ENCODE peak calls at places on chromosomes 11 and 22, in ten cellular contexts. One of them, this sample, is unnamed.

GRCh38 chr11:19756675-19757475 is 44.2 kb downstream of the NAV2 start:
- DNase-seq in left lung: no peak
- DNase-seq in neuronal stem cell: no peak
- DNase-seq in fibroblast of lung: peak; percentile 68
- DNase-seq in neural progenitor cell: peak; percentile 51
- DNase-seq in adrenal gland: no peak
- DNase-seq in Panc1: no peak
- DNase-seq in gastrocnemius medialis: no peak
- DNase-seq in hepatocyte: no peak
- DNase-seq in thoracic aorta: peak; percentile 55
- DNase-seq in this sample: peak; percentile 14

GRCh38 chr11:95585752-95586077 is 203.9 kb downstream of the FAM76B start:
- DNase-seq in hepatocyte: no peak
- DNase-seq in fibroblast of lung: no peak
- DNase-seq in Panc1: no peak
- DNase-seq in left lung: no peak
- DNase-seq in adrenal gland: no peak
- DNase-seq in neuronal stem cell: no peak
- DNase-seq in neural progenitor cell: no peak
- DNase-seq in thoracic aorta: no peak
- DNase-seq in gastrocnemius medialis: no peak
- DNase-seq in this sample: no peak

GRCh38 chr11:19595840-19596751 is 116.5 kb upstream of the NAV2 start:
- DNase-seq in thoracic aorta: peak; percentile 61
- DNase-seq in fibroblast of lung: peak; percentile 85
- DNase-seq in gastrocnemius medialis: no peak
- DNase-seq in Panc1: peak; percentile 10
- DNase-seq in left lung: no peak
- DNase-seq in hepatocyte: no peak
- DNase-seq in adrenal gland: peak; percentile 80
- DNase-seq in neuronal stem cell: no peak
- DNase-seq in neural progenitor cell: no peak
- DNase-seq in this sample: peak; percentile 92

GRCh38 chr11:34830648-34831047 is 85.5 kb downstream of the APIP start:
- DNase-seq in left lung: no peak
- DNase-seq in neural progenitor cell: no peak
- DNase-seq in fibroblast of lung: peak; percentile 21
- DNase-seq in thoracic aorta: no peak
- DNase-seq in adrenal gland: peak; percentile 69
- DNase-seq in gastrocnemius medialis: no peak
- DNase-seq in Panc1: no peak
- DNase-seq in neuronal stem cell: no peak
- DNase-seq in hepatocyte: no peak
- DNase-seq in this sample: no peak

GRCh38 chr11:133900176-133901105 is 55.1 kb upstream of the SPATA19 start:
- DNase-seq in hepatocyte: no peak
- DNase-seq in adrenal gland: peak; percentile 29
- DNase-seq in neural progenitor cell: no peak
- DNase-seq in left lung: peak; percentile 11
- DNase-seq in Panc1: no peak
- DNase-seq in thoracic aorta: no peak
- DNase-seq in fibroblast of lung: no peak
- DNase-seq in neuronal stem cell: no peak
- DNase-seq in gastrocnemius medialis: no peak
- DNase-seq in this sample: no peak

GRCh38 chr11:57842873-57843272 is 81.3 kb downstream of the CTNND1 start:
- DNase-seq in left lung: no peak
- DNase-seq in neural progenitor cell: no peak
- DNase-seq in fibroblast of lung: no peak
- DNase-seq in hepatocyte: no peak
- DNase-seq in Panc1: no peak
- DNase-seq in adrenal gland: no peak
- DNase-seq in thoracic aorta: no peak
- DNase-seq in gastrocnemius medialis: no peak
- DNase-seq in neuronal stem cell: no peak
- DNase-seq in this sample: no peak

GRCh38 chr22:49997221-49997599 is 15.4 kb downstream of the IL17REL start:
- DNase-seq in thoracic aorta: no peak
- DNase-seq in neuronal stem cell: no peak
- DNase-seq in adrenal gland: no peak
- DNase-seq in neural progenitor cell: no peak
- DNase-seq in gastrocnemius medialis: no peak
- DNase-seq in fibroblast of lung: no peak
- DNase-seq in Panc1: no peak
- DNase-seq in hepatocyte: peak; percentile 48
- DNase-seq in left lung: peak; percentile 43
- DNase-seq in this sample: no peak

GRCh38 chr11:76788661-76789442 is 5.7 kb downstream of the TSKU start:
- DNase-seq in neuronal stem cell: no peak
- DNase-seq in hepatocyte: peak; percentile 61
- DNase-seq in fibroblast of lung: no peak
- DNase-seq in Panc1: no peak
- DNase-seq in left lung: peak; percentile 47
- DNase-seq in neural progenitor cell: no peak
- DNase-seq in adrenal gland: no peak
- DNase-seq in thoracic aorta: no peak
- DNase-seq in gastrocnemius medialis: peak; percentile 1
- DNase-seq in this sample: no peak

GRCh38 chr22:38652858-38653257 is 3.3 kb downstream of the FAM227A start:
- DNase-seq in gastrocnemius medialis: no peak
- DNase-seq in Panc1: no peak
- DNase-seq in adrenal gland: no peak
- DNase-seq in fibroblast of lung: no peak
- DNase-seq in hepatocyte: peak; percentile 58
- DNase-seq in thoracic aorta: no peak
- DNase-seq in neural progenitor cell: no peak
- DNase-seq in neuronal stem cell: no peak
- DNase-seq in left lung: no peak
- DNase-seq in this sample: no peak

GRCh38 chr11:69664103-69664775 is 10.9 kb downstream of the LTO1 start:
- DNase-seq in thoracic aorta: no peak
- DNase-seq in hepatocyte: no peak
- DNase-seq in neuronal stem cell: no peak
- DNase-seq in Panc1: no peak
- DNase-seq in gastrocnemius medialis: no peak
- DNase-seq in adrenal gland: no peak
- DNase-seq in fibroblast of lung: no peak
- DNase-seq in left lung: no peak
- DNase-seq in neural progenitor cell: no peak
- DNase-seq in this sample: no peak

GRCh38 chr11:121473064-121473777 is 20.5 kb upstream of the SORL1-AS1 start:
- DNase-seq in neural progenitor cell: no peak
- DNase-seq in thoracic aorta: no peak
- DNase-seq in neuronal stem cell: no peak
- DNase-seq in fibroblast of lung: peak; percentile 88
- DNase-seq in left lung: no peak
- DNase-seq in gastrocnemius medialis: no peak
- DNase-seq in hepatocyte: no peak
- DNase-seq in adrenal gland: no peak
- DNase-seq in Panc1: no peak
- DNase-seq in this sample: no peak

GRCh38 chr11:98728421-98728820 is 292.3 kb upstream of the CNTN5 start:
- DNase-seq in hepatocyte: no peak
- DNase-seq in Panc1: no peak
- DNase-seq in fibroblast of lung: no peak
- DNase-seq in neural progenitor cell: no peak
- DNase-seq in gastrocnemius medialis: no peak
- DNase-seq in left lung: no peak
- DNase-seq in adrenal gland: no peak
- DNase-seq in neuronal stem cell: no peak
- DNase-seq in thoracic aorta: no peak
- DNase-seq in this sample: no peak

GRCh38 chr11:121237686-121238658 is 54.6 kb upstream of the SC5D start:
- DNase-seq in thoracic aorta: no peak
- DNase-seq in neural progenitor cell: no peak
- DNase-seq in adrenal gland: no peak
- DNase-seq in Panc1: no peak
- DNase-seq in left lung: no peak
- DNase-seq in hepatocyte: no peak
- DNase-seq in fibroblast of lung: peak; percentile 97
- DNase-seq in neuronal stem cell: no peak
- DNase-seq in gastrocnemius medialis: no peak
- DNase-seq in this sample: peak; percentile 20

GRCh38 chr11:64233913-64234839 is at the start of gene VEGFB:
- DNase-seq in Panc1: no peak
- DNase-seq in neuronal stem cell: no peak
- DNase-seq in thoracic aorta: no peak
- DNase-seq in fibroblast of lung: peak; percentile 55
- DNase-seq in adrenal gland: no peak
- DNase-seq in hepatocyte: peak; percentile 86
- DNase-seq in left lung: peak; percentile 84
- DNase-seq in gastrocnemius medialis: peak; percentile 54
- DNase-seq in neural progenitor cell: peak; percentile 74
- DNase-seq in this sample: no peak
- H3K27ac ChIP-seq in Panc1: peak within 1 kb of the TSS; percentile 70
- H3K27ac ChIP-seq in neuronal stem cell: no peak within 1 kb of the TSS
- H3K27ac ChIP-seq in thoracic aorta: peak within 1 kb of the TSS; percentile 91
- H3K27ac ChIP-seq in fibroblast of lung: peak within 1 kb of the TSS; percentile 32
- H3K27ac ChIP-seq in adrenal gland: peak within 1 kb of the TSS; percentile 57
- H3K27ac ChIP-seq in hepatocyte: peak within 1 kb of the TSS; percentile 76
- H3K27ac ChIP-seq in left lung: peak within 1 kb of the TSS; percentile 65
- H3K27ac ChIP-seq in gastrocnemius medialis: peak within 1 kb of the TSS; percentile 89
- H3K27ac ChIP-seq in neural progenitor cell: no peak within 1 kb of the TSS
- H3K27ac ChIP-seq in this sample: no peak within 1 kb of the TSS

GRCh38 chr22:45817705-45818104 is 146.1 kb downstream of the ATXN10 start:
- DNase-seq in adrenal gland: no peak
- DNase-seq in neuronal stem cell: no peak
- DNase-seq in hepatocyte: no peak
- DNase-seq in gastrocnemius medialis: no peak
- DNase-seq in fibroblast of lung: no peak
- DNase-seq in left lung: no peak
- DNase-seq in Panc1: no peak
- DNase-seq in neural progenitor cell: no peak
- DNase-seq in thoracic aorta: no peak
- DNase-seq in this sample: no peak
- H3K27ac ChIP-seq in adrenal gland: no peak overlapping the region
- H3K27ac ChIP-seq in neuronal stem cell: no peak overlapping the region
- H3K27ac ChIP-seq in hepatocyte: no peak overlapping the region
- H3K27ac ChIP-seq in gastrocnemius medialis: peak overlapping the region; percentile 18
- H3K27ac ChIP-seq in fibroblast of lung: no peak overlapping the region
- H3K27ac ChIP-seq in left lung: no peak overlapping the region
- H3K27ac ChIP-seq in Panc1: no peak overlapping the region
- H3K27ac ChIP-seq in neural progenitor cell: no peak overlapping the region
- H3K27ac ChIP-seq in thoracic aorta: no peak overlapping the region
- H3K27ac ChIP-seq in this sample: no peak overlapping the region

DNA sequence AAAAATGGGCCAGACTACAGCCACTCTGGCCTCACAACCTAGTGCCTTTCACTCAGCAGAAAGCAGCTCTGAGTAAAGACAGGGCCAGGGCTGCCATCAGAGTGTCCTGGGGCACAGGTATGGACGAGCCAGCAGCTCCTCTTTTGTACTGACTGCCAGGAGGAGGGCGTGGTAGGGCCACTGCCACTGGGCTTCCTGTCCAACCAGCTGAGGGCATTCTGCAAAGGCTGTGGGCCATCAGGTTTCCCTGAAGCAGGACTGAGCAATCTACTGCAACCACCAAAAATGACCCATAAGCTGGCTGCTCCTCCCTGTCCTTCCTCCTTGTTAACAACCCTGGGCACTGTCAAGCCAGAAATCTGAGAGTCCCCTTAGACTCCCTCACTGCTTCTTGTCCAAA is 33.1 kb downstream of the ASCC2 start:
- DNase-seq in thoracic aorta: no peak
- DNase-seq in neuronal stem cell: no peak
- DNase-seq in Panc1: no peak
- DNase-seq in adrenal gland: no peak
- DNase-seq in fibroblast of lung: no peak
- DNase-seq in neural progenitor cell: no peak
- DNase-seq in gastrocnemius medialis: no peak
- DNase-seq in hepatocyte: no peak
- DNase-seq in left lung: no peak
- DNase-seq in this sample: no peak
- H3K27ac ChIP-seq in thoracic aorta: no peak overlapping the region
- H3K27ac ChIP-seq in neuronal stem cell: no peak overlapping the region
- H3K27ac ChIP-seq in Panc1: no peak overlapping the region
- H3K27ac ChIP-seq in adrenal gland: no peak overlapping the region
- H3K27ac ChIP-seq in fibroblast of lung: no peak overlapping the region
- H3K27ac ChIP-seq in neural progenitor cell: no peak overlapping the region
- H3K27ac ChIP-seq in gastrocnemius medialis: peak overlapping the region; percentile 44
- H3K27ac ChIP-seq in hepatocyte: no peak overlapping the region
- H3K27ac ChIP-seq in left lung: no peak overlapping the region
- H3K27ac ChIP-seq in this sample: no peak overlapping the region

DNA sequence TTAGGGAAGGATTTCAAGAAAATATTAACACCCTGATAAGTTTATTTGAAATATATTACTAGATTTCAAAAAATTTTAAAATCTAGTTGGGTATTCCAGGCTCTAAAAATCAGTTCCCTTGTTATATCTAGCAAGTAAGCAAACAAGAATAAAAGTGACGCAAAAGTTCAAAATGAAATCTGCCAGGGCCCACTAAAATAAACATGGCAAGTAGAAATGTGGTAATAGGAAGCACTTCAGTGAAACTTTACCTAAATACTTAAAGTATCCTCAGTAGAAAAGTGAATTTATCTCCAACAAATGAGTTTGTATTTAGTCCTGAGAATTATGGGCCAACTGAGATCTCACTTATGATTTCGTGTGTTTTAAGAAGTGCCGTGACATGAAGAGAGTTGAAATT is 23.6 kb downstream of the POLD3 start:
- DNase-seq in fibroblast of lung: no peak
- DNase-seq in neural progenitor cell: no peak
- DNase-seq in left lung: no peak
- DNase-seq in adrenal gland: no peak
- DNase-seq in thoracic aorta: no peak
- DNase-seq in hepatocyte: no peak
- DNase-seq in Panc1: no peak
- DNase-seq in neuronal stem cell: no peak
- DNase-seq in gastrocnemius medialis: no peak
- DNase-seq in this sample: no peak
- H3K27ac ChIP-seq in fibroblast of lung: no peak overlapping the region
- H3K27ac ChIP-seq in neural progenitor cell: no peak overlapping the region
- H3K27ac ChIP-seq in left lung: peak overlapping the region; percentile 56
- H3K27ac ChIP-seq in adrenal gland: no peak overlapping the region
- H3K27ac ChIP-seq in thoracic aorta: no peak overlapping the region
- H3K27ac ChIP-seq in hepatocyte: peak overlapping the region; percentile 14
- H3K27ac ChIP-seq in Panc1: no peak overlapping the region
- H3K27ac ChIP-seq in neuronal stem cell: no peak overlapping the region
- H3K27ac ChIP-seq in gastrocnemius medialis: no peak overlapping the region
- H3K27ac ChIP-seq in this sample: no peak overlapping the region

GRCh38 chr22:46106279-46107022 is 43.9 kb upstream of the PPARA start:
- DNase-seq in Panc1: no peak
- DNase-seq in left lung: no peak
- DNase-seq in hepatocyte: no peak
- DNase-seq in neuronal stem cell: no peak
- DNase-seq in gastrocnemius medialis: no peak
- DNase-seq in adrenal gland: no peak
- DNase-seq in fibroblast of lung: no peak
- DNase-seq in neural progenitor cell: no peak
- DNase-seq in thoracic aorta: no peak
- DNase-seq in this sample: no peak
- H3K27ac ChIP-seq in Panc1: peak overlapping the region; percentile 89
- H3K27ac ChIP-seq in left lung: peak overlapping the region; percentile 72
- H3K27ac ChIP-seq in hepatocyte: peak overlapping the region; percentile 86
- H3K27ac ChIP-seq in neuronal stem cell: no peak overlapping the region
- H3K27ac ChIP-seq in gastrocnemius medialis: peak overlapping the region; percentile 97
- H3K27ac ChIP-seq in adrenal gland: peak overlapping the region; percentile 81
- H3K27ac ChIP-seq in fibroblast of lung: peak overlapping the region; percentile 74
- H3K27ac ChIP-seq in neural progenitor cell: no peak overlapping the region
- H3K27ac ChIP-seq in thoracic aorta: peak overlapping the region; percentile 92
- H3K27ac ChIP-seq in this sample: no peak overlapping the region

GRCh38 chr11:27472398-27473016 is at the start of gene LGR4:
- DNase-seq in hepatocyte: peak; percentile 96
- DNase-seq in thoracic aorta: peak; percentile 89
- DNase-seq in gastrocnemius medialis: peak; percentile 94
- DNase-seq in adrenal gland: peak; percentile 98
- DNase-seq in fibroblast of lung: peak; percentile 98
- DNase-seq in neural progenitor cell: peak; percentile 99
- DNase-seq in Panc1: no peak
- DNase-seq in neuronal stem cell: peak; percentile 96
- DNase-seq in left lung: peak; percentile 91
- DNase-seq in this sample: peak; percentile 97
- H3K27ac ChIP-seq in hepatocyte: peak within 1 kb of the TSS; percentile 89
- H3K27ac ChIP-seq in thoracic aorta: peak within 1 kb of the TSS; percentile 88
- H3K27ac ChIP-seq in gastrocnemius medialis: peak within 1 kb of the TSS; percentile 83
- H3K27ac ChIP-seq in adrenal gland: peak within 1 kb of the TSS; percentile 77
- H3K27ac ChIP-seq in fibroblast of lung: no peak within 1 kb of the TSS
- H3K27ac ChIP-seq in neural progenitor cell: peak within 1 kb of the TSS; percentile 95
- H3K27ac ChIP-seq in Panc1: peak within 1 kb of the TSS; percentile 91
- H3K27ac ChIP-seq in neuronal stem cell: peak within 1 kb of the TSS; percentile 92
- H3K27ac ChIP-seq in left lung: peak within 1 kb of the TSS; percentile 68
- H3K27ac ChIP-seq in this sample: peak within 1 kb of the TSS; percentile 50